ENCODE peak calls at places on chromosomes 12 and 14, in six cellular contexts. T, J, G, V, Q and C are unnamed samples.

GRCh38 chr12:104307655-104308000 is 4.1 kb downstream of the EID3 start:
- DNase-seq in T (no peak), J (no peak), G (no peak), V (no peak), Q (no peak), C (no peak)

GRCh38 chr14:105076296-105076804 is 11.1 kb upstream of the GPR132 start:
- DNase-seq in T (no peak), J (no peak), G (no peak), V (no peak), Q (no peak), C (no peak)

GRCh38 chr14:83053022-83053710 is 1519.5 kb upstream of the SEL1L start:
- DNase-seq in T (no peak), J (no peak), G (no peak), V (no peak), Q (no peak), C (no peak)

GRCh38 chr12:106192659-106193403 is 54.1 kb upstream of the NUAK1 start:
- DNase-seq in T (no peak), J (no peak), G (no peak), V (no peak), Q (no peak), C (peak; percentile 44)

GRCh38 chr14:80549141-80549540 is 337.8 kb upstream of the DIO2 start:
- DNase-seq in T (no peak), J (no peak), G (no peak), V (no peak), Q (peak; percentile 4), C (peak; percentile 23)

GRCh38 chr14:99792551-99793212 is 531 bp upstream of the EML1 start:
- DNase-seq in T (peak; percentile 52), J (peak; percentile 24), G (no peak), V (no peak), Q (peak; percentile 29), C (peak; percentile 46)

GRCh38 chr12:101407054-101407437 is 526 bp downstream of the ARL1 start:
- DNase-seq in T (peak; percentile 64), J (no peak), G (no peak), V (peak; percentile 30), Q (no peak), C (no peak)

GRCh38 chr14:79279645-79280399 is 931.5 kb downstream of the DIO2 start:
- DNase-seq in T (peak; percentile 41), J (peak; percentile 26), G (no peak), V (peak; percentile 29), Q (peak; percentile 18), C (no peak)

GRCh38 chr14:81323621-81324400 is 76.3 kb downstream of the STON2 start:
- DNase-seq in T (peak; percentile 73), J (no peak), G (no peak), V (peak; percentile 37), Q (peak; percentile 38), C (no peak)

GRCh38 chr12:110269622-110270124 is 11.4 kb upstream of the ATP2A2 start:
- DNase-seq in T (no peak), J (no peak), G (no peak), V (no peak), Q (peak; percentile 90), C (no peak)

GRCh38 chr14:92680781-92681650 is 67.4 kb downstream of the LGMN start:
- DNase-seq in T (peak; percentile 88), J (peak; percentile 68), G (no peak), V (peak; percentile 79), Q (peak; percentile 59), C (peak; percentile 82)

GRCh38 chr12:4828176-4828575 is 81.5 kb upstream of the KCNA1 start:
- DNase-seq in T (no peak), J (no peak), G (no peak), V (no peak), Q (no peak), C (no peak)

GRCh38 chr14:49593016-49593415 is 5.7 kb upstream of the LRR1 start:
- DNase-seq in T (no peak), J (no peak), G (no peak), V (no peak), Q (peak; percentile 72), C (no peak)

GRCh38 chr14:34030864-34031263 is 80.0 kb upstream of the EGLN3 start:
- DNase-seq in T (no peak), J (peak; percentile 18), G (no peak), V (no peak), Q (peak; percentile 76), C (peak; percentile 33)

GRCh38 chr14:65259000-65259399 is 153.5 kb upstream of the FUT8 start:
- DNase-seq in T (no peak), J (no peak), G (no peak), V (no peak), Q (no peak), C (no peak)

GRCh38 chr14:67820428-67820881 is 876 bp downstream of the RAD51B start:
- DNase-seq in T (peak; percentile 2), J (peak; percentile 29), G (no peak), V (no peak), Q (peak; percentile 16), C (no peak)

GRCh38 chr14:22176930-22177329 is 412.1 kb downstream of the DAD1 start:
- DNase-seq in T (no peak), J (no peak), G (no peak), V (no peak), Q (no peak), C (no peak)

GRCh38 chr14:46381674-46382073 is 269.9 kb downstream of the RPL10L start:
- DNase-seq in T (no peak), J (no peak), G (no peak), V (no peak), Q (no peak), C (no peak)

GRCh38 chr12:75208851-75209781 is 523 bp downstream of the KCNC2 start:
- DNase-seq in T (peak; percentile 85), J (no peak), G (no peak), V (no peak), Q (peak; percentile 51), C (peak; percentile 25)

GRCh38 chr12:123336530-123336929 is 28.1 kb downstream of the SBNO1 start:
- DNase-seq in T (no peak), J (no peak), G (no peak), V (no peak), Q (no peak), C (no peak)

GRCh38 chr12:45730116-45730841 is 773 bp downstream of the ARID2 start:
- DNase-seq in T (peak; percentile 76), J (peak; percentile 52), G (no peak), V (peak; percentile 35), Q (peak; percentile 48), C (peak; percentile 55)

GRCh38 chr12:45732250-45732649 is 2.7 kb downstream of the ARID2 start:
- DNase-seq in T (no peak), J (peak; percentile 34), G (no peak), V (no peak), Q (peak; percentile 46), C (no peak)

GRCh38 chr12:45730842-45731336 is 1.4 kb downstream of the ARID2 start:
- DNase-seq in T (no peak), J (peak; percentile 16), G (no peak), V (no peak), Q (peak; percentile 49), C (no peak)

GRCh38 chr12:45731376-45731775 is 1.9 kb downstream of the ARID2 start:
- DNase-seq in T (peak; percentile 15), J (no peak), G (no peak), V (no peak), Q (no peak), C (no peak)

DNA sequence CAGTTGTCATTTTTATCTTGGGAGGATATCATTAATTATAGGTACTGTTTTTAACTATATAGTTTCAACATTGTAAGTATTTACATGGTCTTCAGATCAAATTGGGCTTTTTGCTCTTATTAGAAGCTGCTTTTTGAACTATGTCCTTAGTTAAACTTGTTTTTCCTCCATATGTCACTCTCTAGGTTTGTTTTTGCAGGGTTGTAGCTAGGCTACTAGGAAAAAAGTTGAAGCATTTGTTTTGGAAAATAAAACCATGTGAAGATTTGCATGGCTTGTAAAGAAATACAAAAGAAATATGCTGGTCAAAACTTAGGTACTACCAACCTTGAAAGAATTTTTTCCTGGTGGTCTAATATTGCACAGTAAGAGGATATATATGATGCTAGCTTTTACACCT is 3.4 kb downstream of the ARID2 start:
- DNase-seq in T (no peak), J (no peak), G (no peak), V (no peak), Q (no peak), C (no peak)
- H3K4me3 ChIP-seq in T (peak overlapping the region; percentile 88), J (no peak overlapping the region), G (no peak overlapping the region), V (no peak overlapping the region), Q (peak overlapping the region; percentile 93), C (no peak overlapping the region)

DNA sequence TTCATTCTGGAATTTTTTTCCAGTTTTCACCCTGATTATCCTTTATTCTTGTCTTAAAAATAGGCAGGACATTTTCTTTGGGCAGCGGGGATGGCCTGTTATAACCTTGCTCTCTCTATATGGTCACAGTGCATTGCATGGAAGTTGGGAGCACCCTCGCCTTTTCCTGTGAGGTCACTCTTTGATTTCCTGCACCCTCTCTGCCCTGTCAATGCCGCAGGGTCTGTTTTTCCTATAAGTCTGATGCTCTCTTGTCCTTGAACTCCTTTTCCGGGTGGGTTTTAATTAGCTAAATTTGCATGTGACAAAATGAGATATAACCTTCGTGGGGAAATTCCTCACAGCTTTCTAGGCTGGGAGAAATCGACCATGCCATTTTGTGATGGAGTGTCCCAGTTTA is 194.3 kb downstream of the CACNA1C start:
- DNase-seq in T (no peak), J (no peak), G (no peak), V (no peak), Q (no peak), C (no peak)
- H3K4me3 ChIP-seq in T (no peak overlapping the region), J (no peak overlapping the region), G (no peak overlapping the region), V (no peak overlapping the region), Q (no peak overlapping the region), C (no peak overlapping the region)

GRCh38 chr12:131923260-131923659 is 5.8 kb upstream of the PUS1 start:
- DNase-seq in T (no peak), J (no peak), G (no peak), V (no peak), Q (no peak), C (no peak)
- H3K4me3 ChIP-seq in T (no peak overlapping the region), J (no peak overlapping the region), G (no peak overlapping the region), V (no peak overlapping the region), Q (no peak overlapping the region), C (no peak overlapping the region)

GRCh38 chr12:1318327-1319031 is 275.9 kb downstream of the FBXL14 start:
- DNase-seq in T (peak; percentile 55), J (peak; percentile 62), G (no peak), V (peak; percentile 30), Q (peak; percentile 72), C (peak; percentile 38)
- H3K4me3 ChIP-seq in T (no peak overlapping the region), J (no peak overlapping the region), G (no peak overlapping the region), V (no peak overlapping the region), Q (no peak overlapping the region), C (no peak overlapping the region)